ENCODE peak calls at places on chromosomes 5 and 9, in six cellular contexts. V is GM23248; K is small intestine; Y is CD8-positive, alpha-beta T cell; D is PC-3; E is neuronal stem cell. B is an unnamed sample. For H3K27me3, the result is how much of the 10 kb centered on the place peaks cover.

GRCh38 chr9:119003218-119003617 is 366.0 kb downstream of the BRINP1 start:
- DNase-seq in K (no peak), V (peak), D (no peak), Y (no peak), E (no peak), B (no peak)

GRCh38 chr5:155471027-155471426 is 457.5 kb downstream of the KIF4B start:
- DNase-seq in D (no peak), K (no peak), Y (no peak), E (no peak), V (no peak), B (no peak)

GRCh38 chr9:18451409-18451808 is 22.5 kb upstream of the ADAMTSL1 start:
- DNase-seq in V (peak), E (no peak), D (no peak), Y (no peak), K (no peak), B (no peak)

GRCh38 chr5:80124111-80124510 is 89.0 kb downstream of the THBS4 start:
- DNase-seq in V (no peak), K (no peak), D (no peak), Y (no peak), E (no peak), B (no peak)

GRCh38 chr9:94985649-94986048 is 259.1 kb downstream of the AOPEP start:
- DNase-seq in V (no peak), E (no peak), Y (no peak), D (no peak), K (no peak), B (no peak)

GRCh38 chr9:122190597-122191381 is 31.1 kb downstream of the MORN5 start:
- DNase-seq in D (peak), V (peak), E (no peak), K (no peak), Y (no peak), B (no peak)

GRCh38 chr5:145941096-145941676 is 4.8 kb downstream of the SH3RF2 start:
- DNase-seq in D (peak), Y (no peak), V (peak), K (peak), E (no peak), B (no peak)

GRCh38 chr5:43192558-43193170 is 639 bp downstream of the NIM1K start:
- DNase-seq in E (no peak), Y (peak), D (peak), V (peak), K (no peak), B (peak)

GRCh38 chr5:142474426-142474825 is 149.6 kb upstream of the SPRY4 start:
- DNase-seq in K (no peak), E (no peak), D (peak), V (peak), Y (no peak), B (no peak)

GRCh38 chr5:149837680-149838269 is 106.8 kb downstream of the PDE6A start:
- DNase-seq in V (peak), Y (no peak), D (peak), E (peak), K (peak), B (no peak)

GRCh38 chr5:115815693-115816225 is 700 bp downstream of the CDO1 start:
- DNase-seq in K (no peak), V (peak), E (peak), Y (no peak), D (no peak), B (no peak)

GRCh38 chr9:130915096-130915447 is 18.5 kb upstream of the QRFP start:
- DNase-seq in E (no peak), D (no peak), K (no peak), V (no peak), Y (no peak), B (no peak)

GRCh38 chr5:67983251-67983941 is 232.2 kb upstream of the PIK3R1 start:
- DNase-seq in K (peak), V (peak), E (no peak), D (peak), Y (no peak), B (no peak)

GRCh38 chr9:94869415-94869838 is 142.9 kb downstream of the AOPEP start:
- DNase-seq in E (no peak), D (peak), Y (no peak), V (peak), K (no peak), B (no peak)

GRCh38 chr5:23445573-23445972 is 61.8 kb upstream of the PRDM9 start:
- DNase-seq in D (peak), E (no peak), Y (no peak), K (no peak), V (peak), B (no peak)

GRCh38 chr9:93468763-93469456 is 15.5 kb upstream of the FAM120AOS start:
- DNase-seq in D (no peak), E (no peak), V (peak), Y (no peak), K (peak), B (no peak)

GRCh38 chr9:123097709-123098459 is 64.4 kb downstream of the GPR21 start:
- DNase-seq in K (no peak), D (no peak), Y (no peak), E (no peak), V (no peak), B (no peak)

GRCh38 chr5:41707853-41708603 is 162.2 kb downstream of the OXCT1 start:
- DNase-seq in V (peak), Y (no peak), K (no peak), D (peak), E (peak), B (no peak)

GRCh38 chr5:148928141-148928540 is 101.7 kb downstream of the ADRB2 start:
- DNase-seq in V (peak), Y (no peak), E (no peak), K (no peak), D (peak), B (no peak)

GRCh38 chr5:180170111-180170809 is 38.8 kb downstream of the RASGEF1C start:
- DNase-seq in K (no peak), V (no peak), E (no peak), D (no peak), Y (no peak), B (no peak)

GRCh38 chr5:96823900-96824351 is 16.2 kb upstream of the ERAP1 start:
- DNase-seq in D (peak), E (no peak), K (peak), V (peak), Y (no peak), B (no peak)

GRCh38 chr9:114275246-114275994 is 47.5 kb upstream of the ORM1 start:
- DNase-seq in E (no peak), Y (no peak), V (peak), D (peak), K (no peak), B (no peak)

GRCh38 chr9:79945495-79945894 is 373.7 kb downstream of the TLE4 start:
- DNase-seq in K (no peak), D (peak), Y (no peak), V (peak), E (no peak), B (no peak)

GRCh38 chr5:118592234-118592633 is 396.1 kb downstream of the DTWD2 start:
- DNase-seq in D (no peak), E (no peak), V (no peak), Y (no peak), K (no peak), B (no peak)

GRCh38 chr9:131736440-131736839 is 3.4 kb downstream of the RAPGEF1 start:
- DNase-seq in K (no peak), E (no peak), D (no peak), V (no peak), Y (no peak), B (no peak)

GRCh38 chr9:5608298-5609254 is 20.3 kb upstream of the RIC1 start:
- DNase-seq in K (peak), E (no peak), V (peak), D (no peak), Y (no peak), B (no peak)

GRCh38 chr5:57778528-57779175 is 296.0 kb upstream of the ACTBL2 start:
- DNase-seq in D (no peak), Y (no peak), V (no peak), K (peak), E (no peak), B (no peak)

GRCh38 chr9:12441509-12441908 is 251.7 kb upstream of the TYRP1 start:
- DNase-seq in K (no peak), D (no peak), Y (no peak), E (no peak), V (no peak), B (no peak)

GRCh38 chr5:73196201-73196600 is 23.2 kb downstream of the TMEM174 start:
- DNase-seq in D (no peak), K (no peak), Y (no peak), V (no peak), E (no peak), B (no peak)

GRCh38 chr9:4714266-4715016 is 26.6 kb downstream of the AK3 start:
- DNase-seq in Y (no peak), E (no peak), D (no peak), V (peak), K (no peak), B (no peak)

GRCh38 chr5:135445306-135445940 is 1.7 kb downstream of the DCANP1 start:
- DNase-seq in K (no peak), D (no peak), V (no peak), E (no peak), Y (no peak), B (no peak)

GRCh38 chr9:110317921-110318320 is 19.7 kb downstream of the TXNDC8 start:
- DNase-seq in K (no peak), E (no peak), D (no peak), V (no peak), Y (no peak), B (no peak)

GRCh38 chr5:1502046-1502736 is 21.6 kb downstream of the LPCAT1 start:
- DNase-seq in D (no peak), E (no peak), V (no peak), Y (peak), K (no peak), B (peak)

GRCh38 chr5:37787742-37788141 is 52.1 kb downstream of the GDNF start:
- DNase-seq in V (peak), D (peak), K (no peak), Y (no peak), E (no peak), B (no peak)

GRCh38 chr9:18233776-18234445 is 240.0 kb upstream of the ADAMTSL1 start:
- DNase-seq in E (no peak), K (no peak), D (no peak), Y (no peak), V (no peak), B (no peak)

GRCh38 chr5:5316333-5316732 is 106.1 kb upstream of the ICE1 start:
- DNase-seq in K (no peak), E (no peak), D (no peak), Y (no peak), V (peak), B (no peak)

GRCh38 chr5:54838843-54839242 is 146.6 kb downstream of the ESM1 start:
- DNase-seq in E (no peak), K (no peak), Y (no peak), D (no peak), V (no peak), B (no peak)

GRCh38 chr5:82319977-82320376 is 41.8 kb upstream of the RPS23 start:
- DNase-seq in D (no peak), K (no peak), V (no peak), E (no peak), Y (no peak), B (no peak)

DNA sequence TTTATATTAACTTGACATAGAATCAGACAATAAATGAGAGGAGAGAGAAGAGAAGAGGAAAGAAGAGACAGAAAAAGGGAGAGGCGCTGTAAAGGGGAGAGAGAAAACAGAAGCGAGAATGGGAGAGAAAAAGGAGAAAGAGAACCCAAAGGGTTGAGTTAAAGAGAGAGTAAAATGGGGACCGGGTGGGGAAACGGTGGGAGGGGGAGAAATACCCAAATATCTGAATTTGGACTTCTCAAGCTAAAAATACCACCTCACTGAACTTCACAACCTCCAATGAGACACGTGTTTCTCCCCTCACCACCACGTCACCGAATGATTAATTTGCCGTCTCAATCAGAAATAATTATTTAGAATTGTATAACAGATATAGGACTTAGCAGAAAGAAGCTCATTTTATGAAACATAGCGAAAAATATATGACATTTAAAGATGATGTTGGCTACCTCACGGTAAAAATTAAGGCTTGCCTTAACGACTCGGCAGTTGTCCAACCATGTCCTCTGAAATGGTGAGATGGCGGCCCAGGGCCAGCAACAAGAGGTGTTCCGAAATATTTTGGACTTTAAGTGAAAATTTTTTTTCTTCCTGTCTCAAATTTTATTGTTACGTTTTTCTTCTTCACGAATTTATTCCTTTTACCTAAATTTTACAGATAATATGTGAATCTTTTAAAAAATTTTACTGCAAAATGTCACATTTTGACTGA is 204.0 kb downstream of the MEF2C start:
- DNase-seq in K (no peak), V (no peak), D (no peak), Y (no peak), E (no peak), B (no peak)
- H3K27me3 ChIP-seq in K (under half), V (half or more), D (under half), Y (half or more), E (half or more), B (half or more)

GRCh38 chr9:137590123-137590468 is 216 bp downstream of the ZMYND19 start:
- DNase-seq in V (no peak), E (no peak), Y (no peak), K (no peak), D (no peak), B (no peak)
- H3K27ac ChIP-seq in V (no peak), E (no peak), Y (no peak), K (no peak), D (no peak), B (no peak)

GRCh38 chr5:93585753-93586385 is 2.8 kb downstream of the NR2F1 start:
- DNase-seq in K (no peak), D (no peak), V (peak), E (no peak), Y (no peak), B (no peak)
- H3K27me3 ChIP-seq in K (under half), D (under half), V (under half), E (under half), Y (half or more), B (half or more)

GRCh38 chr9:133973111-133973790 is 18.9 kb downstream of the VAV2 start:
- DNase-seq in Y (no peak), D (no peak), K (peak), E (no peak), V (no peak), B (no peak)
- H3K27ac ChIP-seq in Y (no peak), D (no peak), K (peak), E (no peak), V (no peak), B (no peak)

GRCh38 chr5:53111139-53111538 is 1.6 kb upstream of the MOCS2 start:
- DNase-seq in K (no peak), V (no peak), E (no peak), D (no peak), Y (no peak), B (no peak)

GRCh38 chr5:53110156-53110555 is 599 bp upstream of the MOCS2 start:
- DNase-seq in Y (peak), D (no peak), E (no peak), V (no peak), K (no peak), B (no peak)

GRCh38 chr5:53113947-53114346 is 4.4 kb upstream of the MOCS2 start:
- DNase-seq in D (no peak), V (no peak), Y (no peak), K (no peak), E (no peak), B (no peak)

GRCh38 chr5:53114988-53115387 is 5.4 kb upstream of the MOCS2 start:
- DNase-seq in D (peak), V (peak), Y (no peak), K (no peak), E (no peak), B (no peak)

GRCh38 chr5:53112909-53113308 is 3.4 kb upstream of the MOCS2 start:
- DNase-seq in D (no peak), K (no peak), V (no peak), Y (no peak), E (no peak), B (no peak)
- H3K27me3 ChIP-seq in D (under half), K (under half), V (under half), Y (under half), E (under half), B (under half)

GRCh38 chr9:135890190-135890861 is 17.0 kb downstream of the CAMSAP1 start:
- DNase-seq in Y (no peak), V (no peak), D (no peak), K (no peak), E (no peak), B (no peak)
- H3K27ac ChIP-seq in Y (no peak), V (no peak), D (no peak), K (no peak), E (no peak), B (no peak)